ENCODE peak calls at places on chromosomes 6 and 20, in eight cellular contexts. G is aorta; O is NCI-H748 treated with DMSO at 0.1 percent for 48 hours; D is neuronal stem cell; K is HT1080; H is GM12865; I is esophagus squamous epithelium; W is CD4-positive, alpha-beta T cell. S is an unnamed sample.

GRCh38 chr20:63691711-63692435 is 4.6 kb upstream of the TNFRSF6B start:
- DNase-seq in G (peak; percentile 75), I (no peak), H (no peak), K (no peak), W (no peak), O (no peak), D (no peak), S (no peak)

GRCh38 chr6:34094474-34095135 is 51.3 kb downstream of the GRM4 start:
- DNase-seq in I (no peak), G (no peak), H (no peak), K (no peak), W (no peak), O (peak; percentile 27), D (no peak), S (no peak)

GRCh38 chr6:158752613-158753012 is 66.6 kb downstream of the EZR start:
- DNase-seq in O (peak; percentile 8), K (no peak), W (no peak), H (no peak), D (no peak), I (no peak), G (no peak), S (no peak)

GRCh38 chr20:19737025-19737424 is 21.0 kb upstream of the RIN2 start:
- DNase-seq in D (no peak), O (no peak), H (peak; percentile 36), I (no peak), W (no peak), G (no peak), K (peak; percentile 43), S (no peak)

GRCh38 chr6:170175644-170176620 is 114.9 kb downstream of the DLL1 start:
- DNase-seq in D (no peak), H (no peak), G (no peak), I (no peak), W (no peak), K (no peak), O (no peak), S (no peak)

GRCh38 chr6:106380407-106380806 is 19.9 kb downstream of the CRYBG1 start:
- DNase-seq in D (no peak), K (no peak), I (no peak), H (no peak), O (no peak), W (no peak), G (no peak), S (no peak)

GRCh38 chr6:126444874-126445273 is 105.0 kb downstream of the CENPW start:
- DNase-seq in G (no peak), H (no peak), I (no peak), O (no peak), D (no peak), W (no peak), K (peak; percentile 23), S (no peak)

GRCh38 chr6:11218827-11219826 is 13.3 kb downstream of the NEDD9 start:
- DNase-seq in W (no peak), K (peak; percentile 58), H (no peak), O (no peak), G (no peak), D (no peak), I (no peak), S (no peak)

GRCh38 chr6:16741112-16742016 is 19.9 kb downstream of the ATXN1 start:
- DNase-seq in O (no peak), D (no peak), I (no peak), W (no peak), G (no peak), K (peak; percentile 96), H (peak; percentile 46), S (no peak)

GRCh38 chr20:5859611-5860010 is 90.7 kb downstream of the TRMT6 start:
- DNase-seq in O (no peak), H (no peak), W (no peak), G (no peak), I (no peak), K (peak; percentile 27), D (no peak), S (no peak)

GRCh38 chr6:169831450-169832246 is 80.2 kb downstream of the ERMARD start:
- DNase-seq in K (peak; percentile 51), H (peak; percentile 56), D (peak; percentile 82), G (peak; percentile 93), W (peak; percentile 64), I (no peak), O (peak; percentile 82), S (peak; percentile 53)

GRCh38 chr6:129120856-129121255 is 237.9 kb downstream of the LAMA2 start:
- DNase-seq in D (no peak), I (no peak), W (no peak), K (no peak), H (no peak), O (no peak), G (no peak), S (no peak)

GRCh38 chr20:51586005-51586440 is 43.5 kb upstream of the NFATC2 start:
- DNase-seq in K (peak; percentile 79), H (no peak), I (no peak), O (no peak), W (no peak), D (no peak), G (peak; percentile 77), S (no peak)

GRCh38 chr20:15346657-15347280 is 1009.4 kb upstream of the FLRT3 start:
- DNase-seq in O (no peak), H (no peak), K (no peak), I (no peak), W (no peak), G (no peak), D (no peak), S (no peak)

GRCh38 chr20:63156221-63156671 is 59.7 kb downstream of the YTHDF1 start:
- DNase-seq in D (no peak), H (no peak), G (peak; percentile 50), K (no peak), I (no peak), W (no peak), O (no peak), S (no peak)

GRCh38 chr6:25866011-25866410 is 8.0 kb downstream of the SLC17A3 start:
- DNase-seq in G (no peak), W (peak; percentile 2), K (peak; percentile 1), O (no peak), I (no peak), D (no peak), H (no peak), S (no peak)

GRCh38 chr20:2336471-2336870 is 40.7 kb downstream of the TGM3 start:
- DNase-seq in K (no peak), I (no peak), H (no peak), D (no peak), G (no peak), O (no peak), W (no peak), S (no peak)

GRCh38 chr6:54697423-54697822 is 149.1 kb upstream of the FAM83B start:
- DNase-seq in G (no peak), K (peak; percentile 10), I (no peak), O (peak; percentile 75), H (peak; percentile 10), W (no peak), D (no peak), S (no peak)

GRCh38 chr6:80304014-80304413 is 197.5 kb downstream of the BCKDHB start:
- DNase-seq in H (no peak), I (no peak), W (no peak), G (no peak), K (no peak), D (no peak), O (no peak), S (no peak)

GRCh38 chr6:51915098-51915497 is 172.3 kb downstream of the PKHD1 start:
- DNase-seq in I (no peak), D (no peak), G (no peak), O (no peak), W (no peak), H (no peak), K (no peak), S (no peak)

GRCh38 chr6:71608646-71609045 is 277.7 kb upstream of the RIMS1 start:
- DNase-seq in W (no peak), I (no peak), G (no peak), O (no peak), D (no peak), K (peak; percentile 11), H (no peak), S (no peak)

GRCh38 chr6:6685249-6685667 is 96.7 kb downstream of the LY86 start:
- DNase-seq in H (peak; percentile 61), W (no peak), D (no peak), K (no peak), O (no peak), G (no peak), I (no peak), S (no peak)

GRCh38 chr20:56922497-56922896 is 293.4 kb downstream of the TFAP2C start:
- DNase-seq in K (no peak), G (no peak), D (no peak), W (no peak), O (no peak), H (no peak), I (no peak), S (no peak)

GRCh38 chr6:110661426-110661825 is 153.8 kb downstream of the CDK19 start:
- DNase-seq in H (no peak), G (no peak), O (no peak), K (no peak), I (no peak), D (no peak), W (no peak), S (no peak)